ENCODE peak calls at places on chromosomes 1 and 21, in four cellular contexts. D is choroid plexus epithelial cell, M is LoVo, C is brain microvascular endothelial cell. L is an unnamed sample.

GRCh38 chr1:153968000-153968363 is 280 bp downstream of the CREB3L4 start:
- DNase-seq in D (no peak), C (no peak), M (no peak), L (peak)

GRCh38 chr1:6465461-6466005 is 440 bp downstream of the TNFRSF25 start:
- DNase-seq in D (no peak), M (no peak), C (no peak), L (no peak)

GRCh38 chr1:220330265-220330664 is 58.0 kb upstream of the RAB3GAP2 start:
- DNase-seq in C (no peak), D (peak), M (no peak), L (no peak)

GRCh38 chr21:37045139-37045538 is 27.7 kb downstream of the PIGP start:
- DNase-seq in D (no peak), M (no peak), C (no peak), L (no peak)

GRCh38 chr1:168613689-168614655 is 37.6 kb downstream of the XCL1 start:
- DNase-seq in D (no peak), M (no peak), C (no peak), L (no peak)

GRCh38 chr21:34367320-34367935 is 3.6 kb downstream of the KCNE2 start:
- DNase-seq in M (peak), C (peak), D (peak), L (peak)

GRCh38 chr21:36321325-36322082 is 1.5 kb downstream of the MORC3 start:
- DNase-seq in M (no peak), C (peak), D (peak), L (no peak)

GRCh38 chr1:20616468-20617156 is 16.6 kb upstream of the PINK1 start:
- DNase-seq in D (peak), C (no peak), M (no peak), L (no peak)

GRCh38 chr21:31489014-31489413 is 145.0 kb upstream of the TIAM1 start:
- DNase-seq in M (no peak), C (no peak), D (no peak), L (no peak)

GRCh38 chr1:9084883-9085282 is 15.4 kb upstream of the SLC2A5 start:
- DNase-seq in M (no peak), C (peak), D (no peak), L (no peak)

GRCh38 chr1:184051485-184052193 is at the start of gene TSEN15:
- DNase-seq in C (peak), M (peak), D (peak), L (peak)

GRCh38 chr1:25167269-25168192 is 64.8 kb downstream of the SYF2 start:
- DNase-seq in M (peak), C (no peak), D (no peak), L (no peak)

GRCh38 chr1:159146996-159147395 is 24.4 kb upstream of the CADM3 start:
- DNase-seq in C (no peak), M (no peak), D (no peak), L (no peak)

GRCh38 chr1:187051618-187052232 is 223.0 kb downstream of the PLA2G4A start:
- DNase-seq in M (peak), D (peak), C (no peak), L (peak)

GRCh38 chr1:17161137-17161700 is 42.0 kb upstream of the PADI2 start:
- DNase-seq in D (peak), M (no peak), C (no peak), L (no peak)

L was measured in PC-9.